ENCODE peak calls at places on chromosomes 4 and X, in ten cellular contexts. H is right lobe of liver, J is fibroblast of mammary gland, U is AG10803, X is cardiac muscle cell, E is upper lobe of right lung, V is prostate gland, B is tibial artery, M is AG04449, Y is body of pancreas. C is an unnamed sample.

GRCh38 chrX:19876962-19877361 is 10.4 kb downstream of the SH3KBP1 start:
- DNase-seq in H (no peak), J (no peak), U (no peak), X (no peak), E (no peak), V (no peak), B (no peak), M (no peak), Y (no peak), C (no peak)

GRCh38 chrX:132267392-132267791 is 48.1 kb upstream of the RAP2C start:
- DNase-seq in H (no peak), J (no peak), U (no peak), X (no peak), E (no peak), V (no peak), B (no peak), M (no peak), Y (no peak), C (no peak)

GRCh38 chr4:169100656-169101055 is 90.6 kb upstream of the CBR4 start:
- DNase-seq in H (no peak), J (no peak), U (no peak), X (no peak), E (no peak), V (no peak), B (no peak), M (no peak), Y (no peak), C (no peak)

GRCh38 chrX:21972721-21973120 is 32.2 kb downstream of the SMS start:
- DNase-seq in H (no peak), J (peak; percentile 55), U (peak; percentile 71), X (no peak), E (no peak), V (no peak), B (no peak), M (peak; percentile 47), Y (no peak), C (peak; percentile 68)

GRCh38 chrX:68429216-68429615 is 4.1 kb downstream of the OPHN1 start:
- DNase-seq in H (no peak), J (peak; percentile 58), U (peak; percentile 33), X (no peak), E (no peak), V (no peak), B (no peak), M (no peak), Y (no peak), C (no peak)

GRCh38 chr4:128782076-128782715 is 27.3 kb upstream of the JADE1 start:
- DNase-seq in H (peak; percentile 54), J (no peak), U (peak; percentile 72), X (no peak), E (no peak), V (no peak), B (no peak), M (no peak), Y (peak; percentile 53), C (peak; percentile 60)

GRCh38 chrX:1577845-1578244 is 13.6 kb upstream of the AKAP17A start:
- DNase-seq in H (no peak), J (no peak), U (no peak), X (no peak), E (no peak), V (no peak), B (no peak), M (no peak), Y (no peak), C (no peak)

GRCh38 chrX:13658602-13659001 is 5.7 kb downstream of the TCEANC start:
- DNase-seq in H (no peak), J (peak; percentile 73), U (peak; percentile 49), X (peak; percentile 69), E (no peak), V (peak; percentile 31), B (no peak), M (no peak), Y (no peak), C (peak; percentile 14)

GRCh38 chr4:181690498-181690897 is 552.7 kb upstream of the TENM3 start:
- DNase-seq in H (no peak), J (no peak), U (no peak), X (no peak), E (no peak), V (no peak), B (no peak), M (no peak), Y (no peak), C (no peak)

GRCh38 chr4:2465032-2465431 is 3.9 kb upstream of the RNF4 start:
- DNase-seq in H (no peak), J (no peak), U (no peak), X (no peak), E (peak; percentile 28), V (no peak), B (no peak), M (no peak), Y (no peak), C (no peak)

GRCh38 chr4:15706646-15707362 is 3.9 kb downstream of the BST1 start:
- DNase-seq in H (no peak), J (no peak), U (peak; percentile 38), X (no peak), E (no peak), V (no peak), B (no peak), M (no peak), Y (no peak), C (no peak)

GRCh38 chr4:159018062-159018629 is 84.7 kb upstream of the RAPGEF2 start:
- DNase-seq in H (no peak), J (peak; percentile 47), U (no peak), X (no peak), E (no peak), V (no peak), B (no peak), M (no peak), Y (no peak), C (no peak)

GRCh38 chrX:95764972-95765451 is 919.6 kb upstream of the DIAPH2 start:
- DNase-seq in H (no peak), J (peak; percentile 44), U (peak; percentile 3), X (peak; percentile 75), E (no peak), V (peak; percentile 20), B (no peak), M (no peak), Y (peak; percentile 27), C (no peak)

GRCh38 chr4:67393699-67394281 is 151.5 kb downstream of the CENPC start:
- DNase-seq in H (no peak), J (peak; percentile 56), U (peak; percentile 47), X (peak; percentile 76), E (no peak), V (peak; percentile 13), B (no peak), M (peak; percentile 4), Y (peak; percentile 21), C (peak; percentile 29)

GRCh38 chr4:165368567-165368966 is 10.2 kb upstream of the CPE start:
- DNase-seq in H (no peak), J (no peak), U (no peak), X (no peak), E (no peak), V (no peak), B (no peak), M (no peak), Y (no peak), C (no peak)

GRCh38 chr4:171676555-171677215 is 136.5 kb upstream of the GALNTL6 start:
- DNase-seq in H (no peak), J (no peak), U (no peak), X (no peak), E (no peak), V (no peak), B (no peak), M (no peak), Y (no peak), C (no peak)

GRCh38 chrX:30489323-30489722 is 88.2 kb downstream of the TASL start:
- DNase-seq in H (no peak), J (peak; percentile 31), U (no peak), X (peak; percentile 46), E (no peak), V (no peak), B (no peak), M (no peak), Y (no peak), C (no peak)
- TF ChIP-seq CTCF in H (peak; percentile 17), J (no peak), U (no peak), X (no peak), E (no peak), V (no peak), B (no peak), M (no peak), Y (no peak), C (no peak)

DNA sequence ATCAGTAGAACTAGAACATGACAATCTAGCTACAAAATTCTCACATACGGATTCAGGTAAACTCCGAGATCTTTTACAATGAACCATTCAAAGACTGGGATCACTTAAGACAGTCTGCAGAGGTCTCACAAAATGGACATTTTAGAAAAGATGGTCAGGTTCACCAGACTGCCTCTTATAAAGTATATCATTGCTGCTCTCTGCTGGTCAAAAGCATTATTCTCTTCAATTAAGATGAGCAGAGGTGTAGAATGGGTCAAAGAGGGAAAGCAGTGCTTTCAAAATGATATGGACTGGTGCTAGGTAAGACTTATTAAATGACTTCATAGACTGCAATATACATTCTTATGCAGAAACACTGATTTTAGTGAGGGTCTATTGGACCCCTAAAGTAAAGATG is 434.7 kb downstream of the PACRGL start:
- DNase-seq in H (no peak), J (peak; percentile 31), U (peak; percentile 3), X (peak; percentile 5), E (no peak), V (no peak), B (no peak), M (no peak), Y (no peak), C (no peak)
- TF ChIP-seq CTCF in H (peak; percentile 16), J (peak; percentile 1), U (peak; percentile 8), X (no peak), E (peak; percentile 21), V (peak; percentile 31), B (peak; percentile 14), M (no peak), Y (peak; percentile 11), C (no peak)

GRCh38 chr4:109506890-109507289 is 53.2 kb upstream of the MCUB start:
- DNase-seq in H (no peak), J (no peak), U (no peak), X (no peak), E (no peak), V (no peak), B (no peak), M (no peak), Y (no peak), C (no peak)

GRCh38 chr4:109511414-109511813 is 48.6 kb upstream of the MCUB start:
- DNase-seq in H (no peak), J (no peak), U (no peak), X (no peak), E (no peak), V (no peak), B (no peak), M (no peak), Y (no peak), C (no peak)

GRCh38 chr4:109510687-109511086 is 49.4 kb upstream of the MCUB start:
- DNase-seq in H (no peak), J (no peak), U (no peak), X (no peak), E (no peak), V (no peak), B (no peak), M (no peak), Y (no peak), C (no peak)
- TF ChIP-seq CTCF in H (no peak), J (no peak), U (no peak), X (no peak), E (no peak), V (no peak), B (no peak), M (no peak), Y (no peak), C (no peak)

GRCh38 chr4:96035727-96036126 is 195.8 kb downstream of the PDHA2 start:
- DNase-seq in H (no peak), J (peak; percentile 19), U (no peak), X (peak; percentile 52), E (no peak), V (no peak), B (no peak), M (no peak), Y (no peak), C (no peak)
- TF ChIP-seq CTCF in H (peak; percentile 30), J (peak; percentile 21), U (no peak), X (peak; percentile 48), E (peak; percentile 44), V (peak; percentile 13), B (no peak), M (no peak), Y (no peak), C (peak; percentile 14)

C was measured in activated CD8-positive, alpha-beta T cell treated with anti-CD3 and anti-CD28 coated beads for 36 hours.